ENCODE peak calls at places on chromosomes 7 and 10, in four cellular contexts. One of them, this sample, is unnamed.

GRCh38 chr7:407706-408539 is 111.7 kb downstream of the PDGFA start:
- DNase-seq in body of pancreas: no peak
- DNase-seq in BE2C: no peak
- DNase-seq in pancreas: peak; percentile 7
- DNase-seq in this sample: no peak

GRCh38 chr7:117808273-117808868 is 64.9 kb downstream of the CTTNBP2 start:
- DNase-seq in BE2C: peak; percentile 63
- DNase-seq in pancreas: peak; percentile 29
- DNase-seq in body of pancreas: peak; percentile 74
- DNase-seq in this sample: no peak

GRCh38 chr7:155533120-155533826 is 13.1 kb downstream of the CNPY1 start:
- DNase-seq in body of pancreas: peak; percentile 32
- DNase-seq in pancreas: no peak
- DNase-seq in BE2C: no peak
- DNase-seq in this sample: no peak

GRCh38 chr10:103226011-103226410 is 19.7 kb upstream of the RPEL1 start:
- DNase-seq in body of pancreas: no peak
- DNase-seq in pancreas: no peak
- DNase-seq in BE2C: no peak
- DNase-seq in this sample: no peak

GRCh38 chr7:30001953-30002352 is 12.4 kb upstream of the SCRN1 start:
- DNase-seq in BE2C: no peak
- DNase-seq in body of pancreas: no peak
- DNase-seq in pancreas: no peak
- DNase-seq in this sample: no peak

GRCh38 chr7:38825721-38826440 is 83.1 kb downstream of the VPS41 start:
- DNase-seq in BE2C: peak; percentile 12
- DNase-seq in body of pancreas: no peak
- DNase-seq in pancreas: no peak
- DNase-seq in this sample: no peak

GRCh38 chr7:157516311-157516710 is 179.5 kb downstream of the DNAJB6 start:
- DNase-seq in BE2C: no peak
- DNase-seq in pancreas: no peak
- DNase-seq in body of pancreas: no peak
- DNase-seq in this sample: no peak

GRCh38 chr7:48154792-48155413 is 16.4 kb upstream of the ABCA13 start:
- DNase-seq in pancreas: peak; percentile 27
- DNase-seq in BE2C: peak; percentile 49
- DNase-seq in body of pancreas: peak; percentile 73
- DNase-seq in this sample: no peak

GRCh38 chr7:53420550-53420949 is 385.1 kb downstream of the POM121L12 start:
- DNase-seq in BE2C: no peak
- DNase-seq in body of pancreas: no peak
- DNase-seq in pancreas: no peak
- DNase-seq in this sample: no peak

GRCh38 chr7:41476117-41476803 is 226.6 kb downstream of the INHBA start:
- DNase-seq in BE2C: no peak
- DNase-seq in pancreas: no peak
- DNase-seq in body of pancreas: no peak
- DNase-seq in this sample: no peak

GRCh38 chr10:126972622-126973414 is 67.6 kb downstream of the DOCK1 start:
- DNase-seq in BE2C: no peak
- DNase-seq in body of pancreas: peak; percentile 38
- DNase-seq in pancreas: peak; percentile 20
- DNase-seq in this sample: no peak

GRCh38 chr10:78028438-78029293 is 649 bp downstream of the POLR3A start:
- DNase-seq in BE2C: no peak
- DNase-seq in pancreas: no peak
- DNase-seq in body of pancreas: peak; percentile 35
- DNase-seq in this sample: no peak

GRCh38 chr7:74481458-74482324 is 28.0 kb downstream of the GTF2IRD1 start:
- DNase-seq in body of pancreas: no peak
- DNase-seq in pancreas: no peak
- DNase-seq in BE2C: no peak
- DNase-seq in this sample: no peak

GRCh38 chr7:47100815-47101435 is 481.0 kb downstream of the TNS3 start:
- DNase-seq in pancreas: peak; percentile 61
- DNase-seq in body of pancreas: peak; percentile 86
- DNase-seq in BE2C: peak; percentile 46
- DNase-seq in this sample: no peak

GRCh38 chr7:47071866-47072265 is 510.0 kb downstream of the TNS3 start:
- DNase-seq in body of pancreas: no peak
- DNase-seq in pancreas: no peak
- DNase-seq in BE2C: no peak
- DNase-seq in this sample: no peak

GRCh38 chr7:46972205-46972604 is 609.7 kb downstream of the TNS3 start:
- DNase-seq in pancreas: no peak
- DNase-seq in BE2C: no peak
- DNase-seq in body of pancreas: no peak
- DNase-seq in this sample: peak; percentile 11

GRCh38 chr7:156466955-156467625 is 173.5 kb upstream of the RNF32 start:
- DNase-seq in BE2C: no peak
- DNase-seq in pancreas: no peak
- DNase-seq in body of pancreas: no peak
- DNase-seq in this sample: no peak

GRCh38 chr7:135169936-135170222 is 628 bp downstream of the CYREN start:
- DNase-seq in body of pancreas: no peak
- DNase-seq in BE2C: no peak
- DNase-seq in pancreas: no peak
- DNase-seq in this sample: no peak

GRCh38 chr7:48090095-48090805 is 1.2 kb downstream of the UPP1 start:
- DNase-seq in BE2C: no peak
- DNase-seq in pancreas: peak; percentile 37
- DNase-seq in body of pancreas: peak; percentile 48
- DNase-seq in this sample: no peak

GRCh38 chr10:80319725-80320290 is 30.4 kb upstream of the MAT1A start:
- DNase-seq in body of pancreas: no peak
- DNase-seq in BE2C: no peak
- DNase-seq in pancreas: no peak
- DNase-seq in this sample: no peak

GRCh38 chr7:144256112-144256511 is 8.5 kb downstream of the OR2A7 start:
- DNase-seq in pancreas: no peak
- DNase-seq in body of pancreas: no peak
- DNase-seq in BE2C: no peak
- DNase-seq in this sample: no peak

GRCh38 chr10:19815478-19816419 is 483 bp upstream of the PLXDC2 start:
- DNase-seq in pancreas: peak; percentile 62
- DNase-seq in body of pancreas: peak; percentile 49
- DNase-seq in BE2C: peak; percentile 44
- DNase-seq in this sample: no peak

GRCh38 chr7:36245900-36246299 is 92.8 kb downstream of the EEPD1 start:
- DNase-seq in BE2C: no peak
- DNase-seq in body of pancreas: no peak
- DNase-seq in pancreas: no peak
- DNase-seq in this sample: no peak

GRCh38 chr7:6121141-6121540 is 90.0 kb downstream of the ANKRD61 start:
- DNase-seq in BE2C: no peak
- DNase-seq in pancreas: no peak
- DNase-seq in body of pancreas: no peak
- DNase-seq in this sample: peak; percentile 19

GRCh38 chr7:41886906-41887311 is 184.0 kb upstream of the INHBA start:
- DNase-seq in body of pancreas: peak; percentile 16
- DNase-seq in BE2C: no peak
- DNase-seq in pancreas: no peak
- DNase-seq in this sample: no peak

GRCh38 chr10:24215193-24215592 is 6.3 kb downstream of the KIAA1217 start:
- DNase-seq in BE2C: no peak
- DNase-seq in body of pancreas: peak; percentile 24
- DNase-seq in pancreas: no peak
- DNase-seq in this sample: no peak

GRCh38 chr7:146054909-146055308 is 61.7 kb upstream of the CNTNAP2 start:
- DNase-seq in BE2C: no peak
- DNase-seq in pancreas: no peak
- DNase-seq in body of pancreas: no peak
- DNase-seq in this sample: no peak

GRCh38 chr7:86760236-86760635 is 116.5 kb downstream of the GRM3 start:
- DNase-seq in BE2C: no peak
- DNase-seq in pancreas: no peak
- DNase-seq in body of pancreas: no peak
- DNase-seq in this sample: no peak

GRCh38 chr7:150631084-150631824 is 931 bp downstream of the GIMAP6 start:
- DNase-seq in pancreas: no peak
- DNase-seq in body of pancreas: peak; percentile 15
- DNase-seq in BE2C: no peak
- DNase-seq in this sample: no peak

GRCh38 chr7:92641921-92642511 is 51.8 kb upstream of the FAM133B start:
- DNase-seq in BE2C: no peak
- DNase-seq in pancreas: no peak
- DNase-seq in body of pancreas: no peak
- DNase-seq in this sample: no peak

GRCh38 chr7:128203047-128203491 is 38.0 kb upstream of the LEP start:
- DNase-seq in pancreas: peak; percentile 31
- DNase-seq in body of pancreas: peak; percentile 54
- DNase-seq in BE2C: no peak
- DNase-seq in this sample: no peak

GRCh38 chr7:95056107-95056689 is 148.8 kb downstream of the PPP1R9A start:
- DNase-seq in pancreas: no peak
- DNase-seq in BE2C: no peak
- DNase-seq in body of pancreas: no peak
- DNase-seq in this sample: no peak

GRCh38 chr7:26555971-26556830 is 264.5 kb downstream of the SNX10 start:
- DNase-seq in pancreas: no peak
- DNase-seq in BE2C: no peak
- DNase-seq in body of pancreas: peak; percentile 6
- DNase-seq in this sample: no peak

GRCh38 chr7:125409921-125410320 is 480.3 kb upstream of the POT1 start:
- DNase-seq in BE2C: no peak
- DNase-seq in body of pancreas: no peak
- DNase-seq in pancreas: no peak
- DNase-seq in this sample: no peak

GRCh38 chr10:75508814-75509306 is 77.4 kb downstream of the LRMDA start:
- DNase-seq in BE2C: peak; percentile 83
- DNase-seq in body of pancreas: no peak
- DNase-seq in pancreas: no peak
- DNase-seq in this sample: no peak

GRCh38 chr7:144384071-144384470 is 19.4 kb downstream of the NOBOX start:
- DNase-seq in body of pancreas: no peak
- DNase-seq in BE2C: no peak
- DNase-seq in pancreas: no peak
- DNase-seq in this sample: no peak

DNA sequence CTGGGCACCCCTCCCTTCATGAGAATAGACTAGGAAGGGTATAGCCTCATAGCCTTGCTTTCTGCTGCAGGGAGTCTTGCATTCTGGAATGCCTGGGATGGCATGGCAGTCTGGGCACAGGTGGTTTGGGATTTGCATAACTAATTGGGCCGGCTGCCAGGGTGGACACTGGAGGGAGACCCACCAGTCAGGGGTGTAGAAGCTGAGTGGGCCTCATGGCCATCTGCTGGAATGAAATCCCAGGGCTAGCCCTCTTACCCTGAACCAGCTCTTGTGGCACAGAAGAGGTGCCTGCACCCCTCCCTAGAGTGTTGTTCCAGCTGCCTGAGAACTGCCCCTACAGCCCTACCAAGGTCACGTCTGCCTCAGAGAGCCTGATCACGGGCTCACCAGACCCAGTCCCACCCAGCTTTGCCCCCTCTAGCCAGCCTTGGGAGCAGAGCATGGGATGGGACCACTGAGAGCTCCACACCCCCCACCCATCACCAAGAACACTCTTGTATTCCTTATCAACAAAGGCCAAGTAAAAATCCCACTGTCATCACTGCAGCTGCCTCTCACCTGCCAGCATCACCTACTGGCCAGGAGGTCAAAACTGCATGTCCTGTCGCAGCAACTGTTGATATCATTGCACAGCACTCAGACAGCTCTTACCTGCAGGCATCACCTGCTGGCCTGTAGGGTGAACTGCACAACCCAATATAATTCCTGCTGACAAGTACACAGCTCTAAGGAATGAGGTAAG is 148.9 kb downstream of the ZEB1 start:
- DNase-seq in pancreas: peak; percentile 5
- DNase-seq in body of pancreas: peak; percentile 12
- DNase-seq in BE2C: peak; percentile 9
- DNase-seq in this sample: no peak
- TF ChIP-seq CTCF in pancreas: peak; percentile 11
- TF ChIP-seq CTCF in body of pancreas: peak; percentile 61
- TF ChIP-seq CTCF in BE2C: peak; percentile 54
- TF ChIP-seq CTCF in this sample: peak; percentile 95

GRCh38 chr10:62054825-62055224 is 153.3 kb downstream of the ARID5B start:
- DNase-seq in body of pancreas: no peak
- DNase-seq in BE2C: no peak
- DNase-seq in pancreas: no peak
- DNase-seq in this sample: no peak

GRCh38 chr10:62052276-62052675 is 150.8 kb downstream of the ARID5B start:
- DNase-seq in BE2C: no peak
- DNase-seq in pancreas: no peak
- DNase-seq in body of pancreas: no peak
- DNase-seq in this sample: no peak

GRCh38 chr10:62054408-62054807 is 152.9 kb downstream of the ARID5B start:
- DNase-seq in BE2C: no peak
- DNase-seq in pancreas: no peak
- DNase-seq in body of pancreas: no peak
- DNase-seq in this sample: no peak

GRCh38 chr10:62056219-62056618 is 154.7 kb downstream of the ARID5B start:
- DNase-seq in pancreas: no peak
- DNase-seq in body of pancreas: no peak
- DNase-seq in BE2C: no peak
- DNase-seq in this sample: no peak

GRCh38 chr10:62053860-62054259 is 152.4 kb downstream of the ARID5B start:
- DNase-seq in BE2C: no peak
- DNase-seq in pancreas: no peak
- DNase-seq in body of pancreas: no peak
- DNase-seq in this sample: no peak
- H3K4me3 ChIP-seq in BE2C: no peak overlapping the region
- H3K4me3 ChIP-seq in pancreas: no peak overlapping the region
- H3K4me3 ChIP-seq in body of pancreas: no peak overlapping the region
- H3K4me3 ChIP-seq in this sample: no peak overlapping the region

GRCh38 chr10:74035324-74035723 is 37.4 kb downstream of the VCL start:
- DNase-seq in body of pancreas: no peak
- DNase-seq in BE2C: no peak
- DNase-seq in pancreas: no peak
- DNase-seq in this sample: no peak
- TF ChIP-seq CTCF in body of pancreas: no peak
- TF ChIP-seq CTCF in BE2C: peak; percentile 28
- TF ChIP-seq CTCF in pancreas: no peak
- TF ChIP-seq CTCF in this sample: no peak

DNA sequence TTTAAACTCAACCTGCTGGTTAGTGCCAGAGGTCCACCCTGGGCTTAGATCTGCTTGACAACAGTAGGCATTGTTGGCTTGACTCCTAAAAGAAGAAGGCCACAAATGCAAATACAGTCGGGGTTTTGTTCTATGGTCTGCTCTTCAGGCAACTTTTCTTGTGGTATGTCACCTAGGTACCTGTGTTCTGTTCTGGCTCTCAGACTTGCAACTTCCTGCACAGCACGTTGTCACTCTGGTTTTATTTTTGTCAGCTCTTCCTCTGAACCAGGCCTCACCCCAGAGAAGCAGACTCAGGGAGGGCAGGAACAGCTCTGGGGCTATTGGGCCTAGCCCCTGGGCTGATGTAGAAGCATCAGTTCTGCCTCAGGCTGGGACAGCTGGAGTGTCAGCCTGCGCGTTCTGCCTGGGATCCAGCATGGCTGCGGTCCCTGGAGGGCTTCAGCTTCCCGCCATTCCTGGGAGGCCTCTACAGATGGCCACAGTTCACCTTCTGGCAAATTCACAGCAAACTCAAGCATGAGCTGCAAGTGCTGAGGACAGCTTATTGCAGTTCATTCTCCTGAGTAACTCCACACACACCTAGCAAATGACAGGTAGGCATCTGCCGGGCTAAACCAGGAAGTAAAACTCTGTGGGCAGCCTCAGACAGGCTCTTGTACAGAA is 11.0 kb upstream of the PDCD4 start:
- DNase-seq in pancreas: peak; percentile 32
- DNase-seq in BE2C: peak; percentile 40
- DNase-seq in body of pancreas: peak; percentile 44
- DNase-seq in this sample: no peak
- H3K4me3 ChIP-seq in pancreas: no peak overlapping the region
- H3K4me3 ChIP-seq in BE2C: no peak overlapping the region
- H3K4me3 ChIP-seq in body of pancreas: no peak overlapping the region
- H3K4me3 ChIP-seq in this sample: no peak overlapping the region